ENCODE peak calls at places on chromosomes 1 and 21, in ten cellular contexts. C, H, G, X, B, E, O, R, K and S are unnamed samples.

GRCh38 chr1:174825127-174825526 is 174.6 kb upstream of the CACYBP start:
- DNase-seq in G (no peak), B (no peak), R (no peak), O (no peak), K (no peak), E (no peak), X (no peak), H (no peak), C (no peak), S (no peak)

GRCh38 chr1:165364432-165365133 is 8.1 kb upstream of the LMX1A start:
- DNase-seq in B (peak), K (no peak), X (no peak), E (peak), G (no peak), H (no peak), O (no peak), R (no peak), C (no peak), S (no peak)

GRCh38 chr1:51019811-51020210 is 49.8 kb downstream of the CDKN2C start:
- DNase-seq in B (no peak), K (peak), E (no peak), O (no peak), G (no peak), X (no peak), R (no peak), H (no peak), C (peak), S (no peak)

GRCh38 chr1:85581138-85581801 is 709 bp downstream of the CCN1 start:
- DNase-seq in R (peak), O (peak), X (peak), H (peak), E (peak), C (peak), K (peak), G (no peak), B (peak), S (peak)

GRCh38 chr1:12121212-12122000 is 45.4 kb upstream of the TNFRSF1B start:
- DNase-seq in B (peak), C (peak), R (no peak), G (no peak), K (peak), X (no peak), E (no peak), H (no peak), O (no peak), S (peak)

GRCh38 chr21:41090981-41091380 is 77.0 kb upstream of the BACE2 start:
- DNase-seq in R (no peak), G (no peak), E (no peak), C (no peak), O (no peak), K (no peak), B (no peak), X (no peak), H (no peak), S (no peak)

GRCh38 chr1:48469616-48470500 is 2.1 kb downstream of the SPATA6 start:
- DNase-seq in G (peak), K (no peak), O (peak), C (peak), H (no peak), B (peak), E (peak), X (no peak), R (no peak), S (no peak)

GRCh38 chr21:43917515-43918384 is 52.7 kb downstream of the AGPAT3 start:
- DNase-seq in B (no peak), R (peak), O (no peak), X (no peak), E (no peak), K (no peak), H (peak), C (no peak), G (no peak), S (peak)

GRCh38 chr21:30561264-30561895 is at the start of gene KRTAP19-7:
- DNase-seq in E (no peak), O (no peak), H (no peak), B (no peak), X (no peak), G (no peak), R (no peak), C (no peak), K (no peak), S (no peak)

GRCh38 chr21:46217511-46218196 is 10.9 kb downstream of the LSS start:
- DNase-seq in E (no peak), K (no peak), R (peak), G (no peak), C (no peak), O (no peak), H (no peak), X (no peak), B (no peak), S (no peak)

GRCh38 chr1:170261669-170262068 is 115.9 kb downstream of the NTMT2 start:
- DNase-seq in E (no peak), R (no peak), O (no peak), K (peak), X (no peak), G (no peak), H (no peak), C (peak), B (no peak), S (no peak)

GRCh38 chr1:170271430-170271829 is 125.7 kb downstream of the NTMT2 start:
- DNase-seq in E (no peak), R (no peak), G (no peak), B (no peak), H (no peak), K (no peak), C (no peak), X (no peak), O (no peak), S (no peak)

GRCh38 chr1:170265234-170265633 is 119.5 kb downstream of the NTMT2 start:
- DNase-seq in E (no peak), C (no peak), R (no peak), K (no peak), H (no peak), X (no peak), O (no peak), G (no peak), B (no peak), S (no peak)

GRCh38 chr1:170262540-170262939 is 116.8 kb downstream of the NTMT2 start:
- DNase-seq in E (no peak), O (no peak), G (no peak), X (no peak), C (no peak), R (no peak), H (no peak), B (no peak), K (no peak), S (no peak)

DNA sequence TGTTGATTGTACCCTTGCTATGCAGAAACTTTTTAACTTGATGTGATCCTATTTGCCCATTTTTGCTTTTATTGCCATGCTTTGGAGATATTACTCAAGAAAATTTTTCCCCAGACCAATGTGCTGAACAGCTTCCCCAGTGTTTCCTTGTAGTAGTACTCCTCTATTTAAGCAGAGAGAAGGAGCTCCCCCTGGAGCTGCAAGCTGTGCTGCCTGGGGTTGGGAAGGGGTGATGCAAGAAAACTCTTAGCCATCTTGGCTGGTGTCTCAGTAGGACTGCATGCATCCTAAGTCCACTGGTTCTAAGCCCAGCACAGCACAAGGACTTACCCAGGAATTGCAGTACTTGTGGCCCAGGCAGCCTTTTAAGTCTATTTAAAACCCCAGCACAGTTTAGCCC is 121.6 kb downstream of the NTMT2 start:
- DNase-seq in C (peak), R (no peak), G (no peak), O (no peak), E (no peak), B (peak), X (no peak), K (no peak), H (no peak), S (no peak)
- TF ChIP-seq CTCF in C (peak), R (no peak), G (no peak), O (no peak), E (peak), B (no peak), X (no peak), K (no peak), H (no peak), S (no peak)

GRCh38 chr1:168636200-168636599 is 59.8 kb downstream of the XCL1 start:
- DNase-seq in H (no peak), R (no peak), B (peak), C (no peak), K (no peak), O (no peak), G (no peak), X (no peak), E (no peak), S (no peak)
- TF ChIP-seq CTCF in H (peak), R (peak), B (peak), C (no peak), K (peak), O (no peak), G (no peak), X (no peak), E (peak), S (no peak)

GRCh38 chr1:204511366-204511765 is 4.8 kb upstream of the MDM4 start:
- DNase-seq in K (no peak), G (no peak), C (no peak), B (no peak), H (no peak), X (no peak), O (no peak), E (no peak), R (no peak), S (no peak)

GRCh38 chr1:204513117-204513716 is 3.0 kb upstream of the MDM4 start:
- DNase-seq in R (peak), H (peak), E (no peak), C (no peak), O (no peak), G (peak), K (no peak), B (no peak), X (no peak), S (peak)

GRCh38 chr1:204509186-204509635 is 7.0 kb upstream of the MDM4 start:
- DNase-seq in B (peak), R (no peak), K (no peak), H (no peak), X (no peak), E (no peak), O (no peak), G (no peak), C (no peak), S (no peak)

GRCh38 chr1:204516180-204516879 is at the start of gene MDM4:
- DNase-seq in G (peak), K (peak), R (peak), C (peak), X (peak), E (peak), O (peak), H (peak), B (peak), S (peak)

GRCh38 chr1:204514841-204515240 is 1.4 kb upstream of the MDM4 start:
- DNase-seq in H (no peak), E (no peak), R (no peak), B (no peak), K (no peak), O (no peak), G (peak), X (no peak), C (no peak), S (no peak)
- TF ChIP-seq CTCF in H (no peak), E (no peak), R (no peak), B (no peak), K (no peak), O (no peak), G (no peak), X (no peak), C (no peak), S (no peak)

DNA sequence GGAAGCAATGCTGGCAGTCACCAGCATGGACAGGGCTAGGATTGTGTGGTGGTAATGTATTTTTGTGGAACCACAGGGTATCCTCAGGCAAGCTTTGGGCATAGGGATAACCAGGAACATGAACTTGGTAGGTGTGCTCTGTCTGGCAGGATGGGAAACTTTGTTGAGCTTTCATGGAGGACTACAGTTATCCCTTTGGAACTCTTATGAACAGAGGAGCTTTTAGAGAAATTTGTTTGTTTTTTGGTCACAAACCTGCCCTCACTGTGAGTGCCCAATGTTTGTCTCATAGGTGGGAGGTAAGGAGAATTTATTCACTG is 54.4 kb downstream of the MACF1 start:
- DNase-seq in R (no peak), O (no peak), X (no peak), G (no peak), H (no peak), C (no peak), E (no peak), B (no peak), K (no peak), S (no peak)
- TF ChIP-seq CTCF in R (no peak), O (no peak), X (peak), G (peak), H (no peak), C (no peak), E (peak), B (no peak), K (no peak), S (peak)

GRCh38 chr1:222023025-222023424 is 281.1 kb upstream of the DUSP10 start:
- DNase-seq in K (no peak), E (no peak), G (no peak), X (no peak), C (no peak), H (no peak), B (no peak), R (no peak), O (no peak), S (no peak)
- TF ChIP-seq CTCF in K (no peak), E (no peak), G (no peak), X (no peak), C (no peak), H (no peak), B (no peak), R (no peak), O (no peak), S (no peak)